ENCODE peak calls at places on chromosomes 3 and 15, in ten cellular contexts. One of them, this sample, is unnamed.

GRCh38 chr3:61807865-61808276 is 246.5 kb downstream of the PTPRG start:
- DNase-seq in HCT116: no peak
- DNase-seq in ovary: no peak
- DNase-seq in GM12892: no peak
- DNase-seq in breast epithelium: no peak
- DNase-seq in sigmoid colon: no peak
- DNase-seq in A549: no peak
- DNase-seq in stomach: peak
- DNase-seq in IMR-90: peak
- DNase-seq in right lobe of liver: no peak
- DNase-seq in this sample: peak

GRCh38 chr3:179688847-179689246 is 36.0 kb downstream of the USP13 start:
- DNase-seq in stomach: no peak
- DNase-seq in ovary: no peak
- DNase-seq in A549: no peak
- DNase-seq in IMR-90: peak
- DNase-seq in breast epithelium: no peak
- DNase-seq in right lobe of liver: no peak
- DNase-seq in HCT116: no peak
- DNase-seq in sigmoid colon: no peak
- DNase-seq in GM12892: no peak
- DNase-seq in this sample: no peak

GRCh38 chr3:99730870-99731269 is 86.8 kb upstream of the CMSS1 start:
- DNase-seq in ovary: no peak
- DNase-seq in breast epithelium: no peak
- DNase-seq in GM12892: no peak
- DNase-seq in sigmoid colon: no peak
- DNase-seq in stomach: no peak
- DNase-seq in HCT116: no peak
- DNase-seq in A549: no peak
- DNase-seq in right lobe of liver: no peak
- DNase-seq in IMR-90: no peak
- DNase-seq in this sample: no peak

GRCh38 chr3:52056521-52056967 is at the start of gene DUSP7:
- DNase-seq in A549: peak
- DNase-seq in GM12892: peak
- DNase-seq in IMR-90: peak
- DNase-seq in HCT116: no peak
- DNase-seq in breast epithelium: no peak
- DNase-seq in stomach: peak
- DNase-seq in ovary: peak
- DNase-seq in sigmoid colon: peak
- DNase-seq in right lobe of liver: peak
- DNase-seq in this sample: peak

GRCh38 chr3:101077361-101078011 is 84.3 kb upstream of the ABI3BP start:
- DNase-seq in breast epithelium: no peak
- DNase-seq in ovary: no peak
- DNase-seq in right lobe of liver: no peak
- DNase-seq in GM12892: no peak
- DNase-seq in sigmoid colon: no peak
- DNase-seq in A549: peak
- DNase-seq in IMR-90: peak
- DNase-seq in HCT116: no peak
- DNase-seq in stomach: no peak
- DNase-seq in this sample: no peak

GRCh38 chr3:71536376-71536965 is 47.1 kb downstream of the FOXP1 start:
- DNase-seq in right lobe of liver: no peak
- DNase-seq in breast epithelium: no peak
- DNase-seq in A549: no peak
- DNase-seq in sigmoid colon: no peak
- DNase-seq in IMR-90: peak
- DNase-seq in stomach: no peak
- DNase-seq in GM12892: no peak
- DNase-seq in ovary: no peak
- DNase-seq in HCT116: no peak
- DNase-seq in this sample: no peak

GRCh38 chr3:52098108-52098507 is 41.7 kb upstream of the DUSP7 start:
- DNase-seq in A549: no peak
- DNase-seq in IMR-90: no peak
- DNase-seq in GM12892: no peak
- DNase-seq in ovary: no peak
- DNase-seq in stomach: no peak
- DNase-seq in breast epithelium: no peak
- DNase-seq in right lobe of liver: no peak
- DNase-seq in sigmoid colon: peak
- DNase-seq in HCT116: no peak
- DNase-seq in this sample: no peak

GRCh38 chr3:107235193-107235922 is 141.9 kb upstream of the CCDC54 start:
- DNase-seq in stomach: no peak
- DNase-seq in IMR-90: peak
- DNase-seq in A549: no peak
- DNase-seq in GM12892: no peak
- DNase-seq in right lobe of liver: no peak
- DNase-seq in HCT116: no peak
- DNase-seq in breast epithelium: no peak
- DNase-seq in sigmoid colon: no peak
- DNase-seq in ovary: peak
- DNase-seq in this sample: no peak

GRCh38 chr15:22786868-22787698 is 639 bp downstream of the NIPA1 start:
- DNase-seq in breast epithelium: no peak
- DNase-seq in ovary: no peak
- DNase-seq in stomach: peak
- DNase-seq in A549: peak
- DNase-seq in right lobe of liver: peak
- DNase-seq in HCT116: no peak
- DNase-seq in sigmoid colon: no peak
- DNase-seq in GM12892: no peak
- DNase-seq in IMR-90: no peak
- DNase-seq in this sample: peak

GRCh38 chr15:60396560-60396963 is 1.2 kb downstream of the ANXA2 start:
- DNase-seq in ovary: no peak
- DNase-seq in breast epithelium: no peak
- DNase-seq in GM12892: no peak
- DNase-seq in A549: no peak
- DNase-seq in right lobe of liver: no peak
- DNase-seq in IMR-90: no peak
- DNase-seq in sigmoid colon: no peak
- DNase-seq in HCT116: no peak
- DNase-seq in stomach: no peak
- DNase-seq in this sample: no peak

GRCh38 chr3:66276705-66277274 is 56.0 kb downstream of the SLC25A26 start:
- DNase-seq in sigmoid colon: peak
- DNase-seq in A549: peak
- DNase-seq in IMR-90: peak
- DNase-seq in right lobe of liver: no peak
- DNase-seq in HCT116: peak
- DNase-seq in breast epithelium: peak
- DNase-seq in ovary: no peak
- DNase-seq in GM12892: no peak
- DNase-seq in stomach: peak
- DNase-seq in this sample: peak

DNA sequence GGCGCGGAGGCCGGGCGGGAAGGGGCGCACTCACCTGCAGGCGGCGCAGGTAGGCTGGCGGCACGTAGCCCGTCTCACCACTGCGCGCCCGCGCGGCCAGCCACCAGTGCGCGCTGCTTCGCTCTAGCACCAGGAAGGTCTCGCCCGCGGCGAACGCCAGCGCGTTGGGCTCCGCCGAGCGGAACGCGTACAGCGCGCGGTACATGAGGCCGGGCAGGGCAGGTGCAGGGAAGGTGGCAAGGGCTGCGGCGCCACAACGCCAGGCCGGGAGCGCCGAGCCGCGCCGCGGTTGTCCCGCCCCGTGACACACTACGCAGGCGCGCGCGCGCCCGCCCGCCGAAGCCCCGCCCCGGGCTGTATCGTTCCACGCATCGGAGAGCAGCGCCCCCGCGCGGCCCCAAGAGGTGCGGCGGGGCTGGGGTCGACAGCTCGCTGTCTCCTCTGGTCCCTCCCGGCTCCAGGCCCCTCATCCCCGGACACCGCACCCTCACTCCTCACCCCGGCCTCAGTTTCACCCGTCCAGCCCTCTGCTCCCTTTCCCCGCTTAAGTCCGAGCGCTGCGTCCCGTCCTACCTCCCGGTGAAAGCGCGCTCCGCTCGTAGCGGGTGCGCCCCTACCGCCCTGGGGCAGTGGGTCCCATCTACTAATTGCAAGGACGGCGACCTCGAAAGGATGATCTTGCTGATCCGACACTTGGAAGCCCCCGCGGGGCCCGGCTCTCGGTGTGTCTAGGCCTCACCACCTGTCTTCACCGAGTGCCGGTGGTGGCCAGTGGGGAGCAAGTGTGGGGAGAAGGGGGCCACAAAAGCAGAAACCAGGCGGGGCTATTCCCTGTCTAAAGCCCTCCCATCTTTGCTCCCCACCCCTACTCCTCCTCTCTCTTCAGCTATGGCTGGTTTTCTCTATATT is at the start of gene NCKIPSD:
- DNase-seq in breast epithelium: peak
- DNase-seq in A549: peak
- DNase-seq in stomach: peak
- DNase-seq in HCT116: peak
- DNase-seq in sigmoid colon: peak
- DNase-seq in GM12892: peak
- DNase-seq in ovary: peak
- DNase-seq in IMR-90: peak
- DNase-seq in right lobe of liver: peak
- DNase-seq in this sample: peak
- TF ChIP-seq POLR2A in breast epithelium: peak
- TF ChIP-seq POLR2A in A549: peak
- TF ChIP-seq POLR2A in stomach: no peak
- TF ChIP-seq POLR2A in HCT116: peak
- TF ChIP-seq POLR2A in sigmoid colon: no peak
- TF ChIP-seq POLR2A in GM12892: peak
- TF ChIP-seq POLR2A in ovary: peak
- TF ChIP-seq POLR2A in IMR-90: no peak
- TF ChIP-seq POLR2A in right lobe of liver: peak
- TF ChIP-seq POLR2A in this sample: peak

DNA sequence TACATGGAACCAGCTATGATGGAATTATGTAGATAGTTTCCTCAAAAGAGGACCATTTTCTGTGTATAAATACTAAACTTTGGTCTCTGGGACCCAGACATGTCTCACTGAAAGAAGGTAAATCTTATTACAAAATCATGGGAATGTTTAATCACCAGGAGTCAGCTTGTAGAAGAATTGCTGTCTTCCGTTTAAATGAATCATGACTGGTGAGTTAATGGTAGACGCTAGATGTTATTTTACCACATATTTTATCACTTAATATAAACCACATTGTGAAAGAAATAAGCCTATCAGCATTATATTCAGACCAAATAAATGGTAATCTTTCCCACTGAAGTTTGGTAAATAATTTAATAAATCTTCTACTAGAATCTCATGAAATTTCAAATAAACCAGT is 322.3 kb upstream of the SUCLG2 start:
- DNase-seq in GM12892: no peak
- DNase-seq in HCT116: no peak
- DNase-seq in sigmoid colon: no peak
- DNase-seq in right lobe of liver: no peak
- DNase-seq in IMR-90: no peak
- DNase-seq in ovary: no peak
- DNase-seq in stomach: no peak
- DNase-seq in breast epithelium: no peak
- DNase-seq in A549: no peak
- DNase-seq in this sample: no peak
- TF ChIP-seq POLR2A in GM12892: no peak
- TF ChIP-seq POLR2A in HCT116: no peak
- TF ChIP-seq POLR2A in sigmoid colon: no peak
- TF ChIP-seq POLR2A in right lobe of liver: no peak
- TF ChIP-seq POLR2A in IMR-90: no peak
- TF ChIP-seq POLR2A in ovary: no peak
- TF ChIP-seq POLR2A in stomach: no peak
- TF ChIP-seq POLR2A in breast epithelium: no peak
- TF ChIP-seq POLR2A in A549: no peak
- TF ChIP-seq POLR2A in this sample: no peak

GRCh38 chr3:85164446-85164845 is 205.7 kb downstream of the CADM2 start:
- DNase-seq in breast epithelium: no peak
- DNase-seq in ovary: no peak
- DNase-seq in HCT116: no peak
- DNase-seq in right lobe of liver: no peak
- DNase-seq in A549: no peak
- DNase-seq in IMR-90: no peak
- DNase-seq in GM12892: no peak
- DNase-seq in sigmoid colon: no peak
- DNase-seq in stomach: no peak
- DNase-seq in this sample: no peak

GRCh38 chr3:85159376-85159775 is 200.6 kb downstream of the CADM2 start:
- DNase-seq in sigmoid colon: no peak
- DNase-seq in breast epithelium: no peak
- DNase-seq in stomach: no peak
- DNase-seq in IMR-90: no peak
- DNase-seq in GM12892: no peak
- DNase-seq in A549: no peak
- DNase-seq in ovary: no peak
- DNase-seq in HCT116: no peak
- DNase-seq in right lobe of liver: no peak
- DNase-seq in this sample: no peak

GRCh38 chr3:85162905-85163304 is 204.1 kb downstream of the CADM2 start:
- DNase-seq in breast epithelium: no peak
- DNase-seq in A549: no peak
- DNase-seq in ovary: no peak
- DNase-seq in sigmoid colon: no peak
- DNase-seq in IMR-90: no peak
- DNase-seq in HCT116: no peak
- DNase-seq in stomach: no peak
- DNase-seq in right lobe of liver: no peak
- DNase-seq in GM12892: no peak
- DNase-seq in this sample: no peak

DNA sequence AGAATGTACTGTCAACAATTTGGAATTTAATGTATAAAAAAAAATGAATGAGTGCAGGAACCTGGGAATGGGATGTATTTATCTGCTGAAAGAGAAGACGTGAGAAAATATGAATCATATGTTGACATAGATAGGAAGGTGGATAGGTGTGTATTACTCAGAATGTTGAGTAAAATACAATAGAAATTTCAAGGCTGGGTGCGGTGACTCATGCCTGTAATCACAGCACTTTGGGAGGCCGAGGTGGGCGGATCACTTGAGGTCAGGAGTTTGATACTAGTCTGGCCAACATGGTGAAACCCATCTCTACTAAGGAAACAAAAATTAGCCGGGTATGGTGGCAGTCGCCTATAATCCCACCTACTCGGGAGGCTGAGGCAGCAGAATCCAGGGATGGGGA is 202.8 kb downstream of the CADM2 start:
- DNase-seq in A549: peak
- DNase-seq in right lobe of liver: no peak
- DNase-seq in ovary: no peak
- DNase-seq in stomach: no peak
- DNase-seq in GM12892: no peak
- DNase-seq in HCT116: no peak
- DNase-seq in breast epithelium: no peak
- DNase-seq in IMR-90: no peak
- DNase-seq in sigmoid colon: no peak
- DNase-seq in this sample: no peak
- TF ChIP-seq POLR2A in A549: no peak
- TF ChIP-seq POLR2A in right lobe of liver: no peak
- TF ChIP-seq POLR2A in ovary: no peak
- TF ChIP-seq POLR2A in stomach: no peak
- TF ChIP-seq POLR2A in GM12892: no peak
- TF ChIP-seq POLR2A in HCT116: no peak
- TF ChIP-seq POLR2A in breast epithelium: no peak
- TF ChIP-seq POLR2A in IMR-90: no peak
- TF ChIP-seq POLR2A in sigmoid colon: no peak
- TF ChIP-seq POLR2A in this sample: no peak

GRCh38 chr15:51829360-51830278 is at the start of gene TMOD3:
- DNase-seq in HCT116: peak
- DNase-seq in IMR-90: peak
- DNase-seq in A549: peak
- DNase-seq in sigmoid colon: peak
- DNase-seq in GM12892: peak
- DNase-seq in right lobe of liver: peak
- DNase-seq in ovary: peak
- DNase-seq in stomach: peak
- DNase-seq in breast epithelium: peak
- DNase-seq in this sample: peak
- TF ChIP-seq POLR2A in HCT116: peak
- TF ChIP-seq POLR2A in IMR-90: peak
- TF ChIP-seq POLR2A in A549: peak
- TF ChIP-seq POLR2A in sigmoid colon: peak
- TF ChIP-seq POLR2A in GM12892: peak
- TF ChIP-seq POLR2A in right lobe of liver: peak
- TF ChIP-seq POLR2A in ovary: peak
- TF ChIP-seq POLR2A in stomach: peak
- TF ChIP-seq POLR2A in breast epithelium: peak
- TF ChIP-seq POLR2A in this sample: peak

This sample was measured in body of pancreas.